ENCODE peak calls at places on chromosomes 3 and 15, in ten cellular contexts. X is lower lobe of right lung, O is H9, W is A549, N is astrocyte of the spinal cord, P is AG09319, S is IMR-90, F is stomach, L is suprapubic skin, E is foreskin fibroblast. Y is an unnamed sample.

GRCh38 chr15:51448592-51449494 is 107.4 kb downstream of the GLDN start:
- DNase-seq in S (peak), X (no peak), E (peak), F (no peak), L (no peak), W (no peak), O (no peak), P (no peak), N (no peak), Y (no peak)

GRCh38 chr3:182235504-182235903 is 523.8 kb downstream of the SOX2 start:
- DNase-seq in W (no peak), O (no peak), F (no peak), N (no peak), X (no peak), E (no peak), P (no peak), S (no peak), L (no peak), Y (no peak)

GRCh38 chr15:36415643-36416042 is 163.8 kb upstream of the CDIN1 start:
- DNase-seq in E (peak), L (no peak), P (no peak), F (no peak), X (no peak), O (no peak), S (peak), N (peak), W (no peak), Y (no peak)

GRCh38 chr3:21839592-21839991 is 88.6 kb upstream of the ZNF385D start:
- DNase-seq in N (peak), E (peak), W (no peak), L (no peak), X (no peak), F (no peak), S (peak), P (peak), O (no peak), Y (peak)

GRCh38 chr15:87045741-87046140 is 966.1 kb downstream of the AGBL1 start:
- DNase-seq in S (no peak), W (no peak), F (no peak), L (no peak), N (no peak), X (no peak), E (no peak), O (no peak), P (no peak), Y (no peak)

GRCh38 chr3:73542127-73542526 is 82.6 kb downstream of the PDZRN3 start:
- DNase-seq in P (no peak), L (no peak), N (no peak), O (peak), W (no peak), F (peak), S (no peak), X (no peak), E (no peak), Y (no peak)

GRCh38 chr3:149299938-149300791 is 33.3 kb downstream of the TM4SF18 start:
- DNase-seq in F (peak), W (peak), P (peak), S (peak), X (no peak), O (no peak), N (peak), E (peak), L (no peak), Y (no peak)

GRCh38 chr15:84631706-84632272 is 22.3 kb downstream of the WDR73 start:
- DNase-seq in S (peak), P (no peak), N (no peak), W (no peak), X (no peak), E (peak), O (no peak), L (no peak), F (no peak), Y (no peak)

GRCh38 chr3:128270559-128271492 is 117.5 kb downstream of the EEFSEC start:
- DNase-seq in S (no peak), W (no peak), L (no peak), X (no peak), P (no peak), F (no peak), N (no peak), O (peak), E (no peak), Y (no peak)

GRCh38 chr15:81030368-81030739 is 29.6 kb downstream of the TLNRD1 start:
- DNase-seq in X (no peak), O (no peak), W (no peak), E (no peak), F (no peak), N (no peak), P (no peak), L (no peak), S (no peak), Y (no peak)

GRCh38 chr15:62887113-62887570 is 155.4 kb upstream of the TPM1 start:
- DNase-seq in W (no peak), S (peak), F (no peak), P (no peak), X (no peak), L (no peak), O (no peak), N (peak), E (peak), Y (no peak)

GRCh38 chr3:102741105-102741504 is 306.3 kb downstream of the ZPLD1 start:
- DNase-seq in L (no peak), X (no peak), E (no peak), S (no peak), O (peak), N (no peak), F (no peak), W (no peak), P (no peak), Y (no peak)
- TF ChIP-seq CTCF in L (no peak), X (no peak), E (no peak), S (no peak), O (peak), N (no peak), F (no peak), W (no peak), P (no peak), Y (peak)

DNA sequence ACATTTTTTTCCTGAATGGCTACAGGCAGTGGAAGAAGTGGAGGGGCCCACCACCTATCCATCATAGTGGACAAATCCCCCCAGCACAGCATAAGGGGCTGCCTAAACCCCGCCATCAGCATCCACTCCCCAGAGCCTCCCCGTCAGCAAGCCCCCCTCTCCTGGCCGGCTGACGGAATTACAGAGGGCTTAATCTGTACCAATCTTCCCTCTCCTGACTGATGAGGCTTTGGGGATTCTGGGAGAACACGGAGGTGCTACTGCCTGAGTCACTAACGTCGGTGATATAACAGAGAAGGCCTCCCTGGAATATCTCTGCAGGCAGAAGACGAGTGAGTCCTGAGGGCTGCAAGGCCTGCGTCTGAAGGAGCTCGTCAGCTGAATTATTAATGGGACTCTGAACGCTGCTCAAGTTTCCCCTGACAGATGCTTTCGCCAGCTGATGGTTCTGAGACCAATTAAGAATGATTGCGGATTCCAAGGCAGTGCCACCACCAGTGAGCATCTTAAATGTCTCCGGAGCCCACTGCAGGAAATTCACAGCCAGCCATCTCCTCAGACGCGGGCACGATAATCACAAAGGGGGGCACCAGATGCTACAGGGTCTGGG is 147.7 kb downstream of the XXYLT1 start:
- DNase-seq in P (no peak), W (no peak), L (no peak), S (peak), N (no peak), X (no peak), F (no peak), O (peak), E (no peak), Y (peak)
- TF ChIP-seq CTCF in P (peak), W (no peak), L (no peak), S (peak), N (peak), X (no peak), F (no peak), O (peak), E (peak), Y (peak)

GRCh38 chr3:168865022-168865551 is 769.4 kb upstream of the GOLIM4 start:
- DNase-seq in X (no peak), F (no peak), E (peak), L (no peak), W (no peak), N (peak), S (peak), P (peak), O (no peak), Y (peak)
- TF ChIP-seq CTCF in X (peak), F (no peak), E (peak), L (peak), W (peak), N (peak), S (peak), P (peak), O (peak), Y (peak)

DNA sequence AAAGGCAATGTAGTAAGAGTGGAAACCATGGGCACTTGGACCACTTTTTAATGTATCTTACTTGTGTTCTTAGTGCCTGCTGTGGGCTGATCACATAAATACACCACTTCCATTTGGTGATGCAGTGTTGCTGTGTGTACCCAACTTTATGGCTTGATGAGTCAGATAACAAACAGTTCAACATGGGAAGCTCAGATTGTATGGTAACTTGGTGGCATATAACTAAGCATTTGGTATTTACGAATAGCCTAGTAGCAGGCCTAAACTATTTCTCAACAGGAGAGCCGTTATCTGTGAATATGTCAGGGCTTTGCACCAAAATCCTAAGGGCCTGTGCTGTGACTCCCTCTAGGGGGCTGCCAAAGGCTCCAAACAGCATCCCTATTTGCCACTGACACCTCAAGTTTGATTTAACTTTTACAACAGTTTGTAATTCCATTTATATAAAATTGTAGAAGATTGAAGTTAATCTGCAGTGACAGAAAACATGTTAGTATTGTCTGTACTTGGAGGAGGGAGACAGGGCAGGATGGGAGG is 640.4 kb upstream of the CADM2 start:
- DNase-seq in W (no peak), X (no peak), L (no peak), S (no peak), N (peak), E (no peak), P (no peak), F (no peak), O (peak), Y (no peak)
- TF ChIP-seq CTCF in W (no peak), X (no peak), L (no peak), S (no peak), N (no peak), E (no peak), P (no peak), F (no peak), O (peak), Y (no peak)

DNA sequence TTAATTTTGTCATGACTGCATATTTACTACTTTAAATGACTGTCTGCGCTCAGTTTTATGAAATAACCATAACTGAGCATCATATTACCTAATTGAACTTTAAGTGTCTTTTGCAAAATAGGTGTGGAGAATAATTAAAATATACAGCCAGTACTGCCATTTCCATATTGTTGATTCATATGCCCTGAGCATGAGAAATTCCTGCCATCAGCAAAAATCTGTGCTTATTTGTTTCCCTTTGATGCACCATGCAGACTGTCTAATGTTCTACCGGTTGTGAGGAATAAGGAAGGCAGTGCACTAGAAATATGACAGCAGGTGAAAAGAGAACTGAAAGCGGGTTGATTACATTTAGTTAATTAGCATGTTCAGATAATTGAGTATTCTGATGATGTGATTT is 229.3 kb upstream of the AZI2 start:
- DNase-seq in O (no peak), P (no peak), L (no peak), W (no peak), E (no peak), F (no peak), S (no peak), X (no peak), N (no peak), Y (no peak)
- TF ChIP-seq CTCF in O (no peak), P (no peak), L (no peak), W (no peak), E (no peak), F (no peak), S (no peak), X (no peak), N (no peak), Y (no peak)

GRCh38 chr15:88242586-88242985 is 14.0 kb downstream of the NTRK3 start:
- DNase-seq in P (no peak), N (no peak), X (no peak), L (no peak), W (no peak), O (no peak), F (no peak), S (no peak), E (no peak), Y (no peak)

GRCh38 chr15:88241461-88241860 is 15.1 kb downstream of the NTRK3 start:
- DNase-seq in E (no peak), F (no peak), N (no peak), X (no peak), L (no peak), O (no peak), S (no peak), W (no peak), P (no peak), Y (no peak)

GRCh38 chr15:88238618-88239430 is 17.7 kb downstream of the NTRK3 start:
- DNase-seq in P (peak), S (peak), N (no peak), L (no peak), W (no peak), X (no peak), F (no peak), E (no peak), O (no peak), Y (no peak)

GRCh38 chr15:88243156-88243555 is 13.4 kb downstream of the NTRK3 start:
- DNase-seq in L (no peak), P (no peak), S (no peak), E (no peak), X (no peak), F (no peak), O (no peak), N (no peak), W (no peak), Y (no peak)

GRCh38 chr15:88241060-88241459 is 15.5 kb downstream of the NTRK3 start:
- DNase-seq in S (no peak), O (peak), L (no peak), F (no peak), N (no peak), W (no peak), P (no peak), X (no peak), E (no peak), Y (no peak)
- TF ChIP-seq CTCF in S (no peak), O (peak), L (no peak), F (no peak), N (no peak), W (peak), P (no peak), X (no peak), E (no peak), Y (no peak)

GRCh38 chr3:114447545-114447944 is 153.7 kb downstream of the TIGIT start:
- DNase-seq in P (no peak), S (no peak), X (no peak), W (no peak), F (no peak), L (no peak), O (no peak), N (no peak), E (peak), Y (no peak)
- TF ChIP-seq CTCF in P (no peak), S (no peak), X (no peak), W (no peak), F (no peak), L (no peak), O (no peak), N (no peak), E (no peak), Y (no peak)

DNA sequence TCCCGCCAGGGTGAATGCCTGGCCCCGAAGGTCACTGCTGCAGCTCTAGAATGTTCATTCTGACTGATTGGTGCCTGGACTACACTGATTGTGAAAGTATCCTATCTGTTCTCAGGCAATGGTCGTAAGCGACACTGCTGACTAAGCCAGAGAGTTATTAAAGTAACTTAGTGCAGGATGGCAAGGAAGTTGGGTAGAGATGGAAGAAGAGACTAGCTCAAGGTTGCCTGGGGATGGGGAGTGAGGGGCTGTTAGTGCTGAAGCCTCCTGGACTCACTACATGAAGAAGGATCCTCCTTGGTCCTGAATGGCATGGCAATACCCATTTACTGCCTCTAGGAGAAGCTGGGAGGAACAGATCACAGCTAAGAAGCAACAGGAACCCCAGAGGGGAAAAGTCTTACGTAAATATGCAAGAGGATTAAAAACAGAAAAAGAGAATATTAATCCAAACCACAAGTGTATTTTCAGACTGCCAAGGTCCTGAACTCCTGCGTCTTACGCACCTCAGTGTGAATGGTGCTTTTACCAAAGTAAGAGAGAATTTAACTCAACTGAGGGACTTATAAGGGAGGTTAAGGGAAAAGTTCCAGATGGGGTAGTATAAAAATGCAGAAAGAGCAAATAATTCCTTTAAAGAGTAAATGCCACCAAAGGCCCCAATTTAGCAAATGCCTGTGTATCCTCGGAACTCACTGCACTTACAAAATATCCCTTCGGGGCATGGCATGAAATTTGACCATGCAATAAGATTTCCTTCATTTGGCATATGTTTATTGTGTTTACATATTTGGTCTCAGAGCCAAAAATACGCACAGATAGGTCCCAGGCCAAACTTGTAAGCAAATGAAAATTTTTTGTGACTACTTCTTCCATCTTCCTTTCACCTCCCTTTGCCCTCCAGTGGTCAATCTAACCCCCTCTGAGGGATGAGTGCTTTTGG is 64.0 kb upstream of the DGKG start:
- DNase-seq in E (peak), L (no peak), F (no peak), S (peak), N (peak), W (peak), X (no peak), P (peak), O (no peak), Y (no peak)
- TF ChIP-seq CTCF in E (peak), L (no peak), F (no peak), S (peak), N (peak), W (no peak), X (peak), P (peak), O (peak), Y (peak)

DNA sequence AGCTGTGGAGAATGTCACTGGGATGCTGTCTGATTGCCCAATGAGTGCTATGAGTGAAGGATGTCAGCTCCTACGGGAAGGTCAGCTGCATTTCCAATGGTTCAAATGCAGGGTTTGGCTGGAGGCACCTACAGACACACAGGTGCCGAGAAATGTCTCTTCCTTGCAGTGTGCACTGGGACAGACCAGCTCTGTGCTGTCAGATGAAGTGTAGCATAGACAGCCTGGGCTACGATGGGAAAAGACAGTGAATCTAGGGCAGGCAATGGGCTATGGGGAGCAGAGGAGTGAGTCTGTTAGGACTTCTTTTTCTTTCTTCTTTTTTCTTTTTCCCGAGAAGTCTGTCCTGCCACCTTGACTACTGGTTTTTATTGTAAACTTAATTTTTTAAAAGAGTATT is 223.1 kb upstream of the EOMES start:
- DNase-seq in N (no peak), W (no peak), P (no peak), E (no peak), L (no peak), O (no peak), X (no peak), S (no peak), F (no peak), Y (no peak)
- TF ChIP-seq CTCF in N (no peak), W (no peak), P (no peak), E (no peak), L (no peak), O (no peak), X (no peak), S (no peak), F (no peak), Y (no peak)

DNA sequence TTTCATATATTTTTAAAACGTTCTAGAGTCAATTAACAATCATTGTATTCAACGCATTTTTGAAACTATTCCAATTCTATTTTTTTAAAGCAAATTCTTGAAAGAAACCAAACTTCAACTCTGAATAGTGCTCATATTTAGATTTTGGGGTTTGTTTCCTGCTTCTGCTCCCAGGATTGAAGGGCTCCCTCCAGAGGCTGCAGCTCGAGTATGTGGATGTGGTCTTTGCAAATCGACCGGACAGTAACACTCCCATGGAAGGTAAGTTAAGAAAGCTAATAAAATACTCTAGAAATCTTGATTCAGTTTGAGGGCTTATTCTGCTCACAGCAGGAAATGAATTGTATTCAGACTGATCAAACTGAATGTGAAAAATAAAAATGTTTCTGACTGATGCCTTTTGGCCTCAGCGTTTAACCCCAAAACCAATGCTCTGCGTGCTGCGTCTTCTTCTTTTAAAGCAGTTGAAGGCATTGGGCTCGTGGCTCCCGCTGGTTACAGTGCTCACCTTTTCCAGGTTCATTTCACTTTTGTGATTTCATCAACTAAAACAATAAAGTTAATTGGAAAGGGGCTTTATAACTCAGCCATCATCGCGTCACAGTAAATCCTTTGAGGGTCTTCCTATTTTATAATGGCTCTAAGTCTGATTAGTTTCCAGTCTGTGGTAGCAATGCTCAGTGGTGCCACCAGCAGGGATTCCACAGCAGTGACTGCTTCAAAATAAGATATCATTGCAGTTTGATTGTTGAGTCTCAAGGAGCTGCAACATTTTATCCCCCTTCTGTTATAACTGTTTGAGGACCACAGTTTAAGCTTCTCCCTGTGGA is 80.1 kb downstream of the SSR3 start:
- DNase-seq in L (no peak), F (no peak), W (peak), O (peak), E (peak), X (no peak), S (no peak), N (peak), P (no peak), Y (peak)
- TF ChIP-seq CTCF in L (peak), F (no peak), W (no peak), O (peak), E (peak), X (peak), S (peak), N (peak), P (peak), Y (peak)